ENCODE peak calls at places on chromosomes 4 and X, in four cellular contexts. O is K562, Y is HCT116, G is HepG2. U is an unnamed sample. For H3K36me3, the result is how much of the 10 kb centered on the place peaks cover.

GRCh38 chr4:114263233-114263632 is 283.8 kb upstream of the ARSJ start:
- DNase-seq in G (no peak), Y (no peak), O (no peak), U (no peak)

GRCh38 chrX:310621-311155 is 7.9 kb downstream of the GTPBP6 start:
- DNase-seq in O (no peak), G (no peak), Y (no peak), U (no peak)

GRCh38 chr4:110211770-110212061 is 13.3 kb upstream of the ELOVL6 start:
- DNase-seq in G (no peak), Y (no peak), O (no peak), U (no peak)

GRCh38 chr4:185201983-185202962 is 1.5 kb downstream of the CFAP97 start:
- DNase-seq in O (peak), G (peak), Y (no peak), U (no peak)

GRCh38 chrX:1545776-1546408 is 8.9 kb upstream of the P2RY8 start:
- DNase-seq in Y (no peak), O (no peak), G (no peak), U (no peak)

GRCh38 chr4:127124919-127125318 is 507.8 kb upstream of the INTU start:
- DNase-seq in G (peak), O (no peak), Y (no peak), U (peak)

GRCh38 chrX:4397471-4397870 is 684.0 kb upstream of the PRKX start:
- DNase-seq in G (no peak), O (no peak), Y (no peak), U (no peak)

GRCh38 chr4:62474802-62475201 is 1274.7 kb downstream of the ADGRL3 start:
- DNase-seq in O (no peak), Y (no peak), G (no peak), U (no peak)

GRCh38 chrX:20066968-20067708 is 49.6 kb downstream of the MAP7D2 start:
- DNase-seq in Y (peak), O (peak), G (peak), U (no peak)

GRCh38 chrX:154051210-154051810 is 31.6 kb upstream of the IRAK1 start:
- DNase-seq in G (peak), Y (peak), O (peak), U (peak)

GRCh38 chrX:12791253-12792228 is at the start of gene PRPS2:
- DNase-seq in G (peak), Y (no peak), O (peak), U (peak)

GRCh38 chrX:154383359-154384283 is 4.5 kb downstream of the EMD start:
- DNase-seq in G (no peak), Y (no peak), O (no peak), U (no peak)

GRCh38 chrX:30593435-30594200 is 16.1 kb upstream of the TASL start:
- DNase-seq in G (peak), Y (peak), O (no peak), U (no peak)

GRCh38 chr4:54268151-54268550 is 39.1 kb downstream of the PDGFRA start:
- DNase-seq in Y (no peak), G (no peak), O (no peak), U (no peak)

GRCh38 chrX:47936224-47936939 is 67.4 kb downstream of the ZNF182 start:
- DNase-seq in Y (no peak), G (no peak), O (peak), U (no peak)

GRCh38 chr4:147596976-147597375 is 20.2 kb upstream of the TMEM184C start:
- DNase-seq in Y (no peak), O (no peak), G (no peak), U (no peak)

GRCh38 chr4:76377922-76378321 is 43.0 kb downstream of the CCDC158 start:
- DNase-seq in Y (peak), G (peak), O (peak), U (no peak)

GRCh38 chrX:44062842-44063241 is 89.7 kb upstream of the NDP start:
- DNase-seq in G (no peak), O (no peak), Y (no peak), U (no peak)

GRCh38 chr4:86664959-86665358 is 70.8 kb downstream of the PTPN13 start:
- DNase-seq in G (no peak), O (no peak), Y (no peak), U (no peak)

GRCh38 chrX:45696762-45697161 is 496.1 kb upstream of the DIPK2B start:
- DNase-seq in O (no peak), Y (no peak), G (no peak), U (no peak)

GRCh38 chr4:180635276-180635675 is 1607.9 kb upstream of the TENM3 start:
- DNase-seq in G (no peak), O (no peak), Y (no peak), U (no peak)

GRCh38 chr4:121236353-121237068 is 72.4 kb upstream of the TNIP3 start:
- DNase-seq in Y (no peak), O (no peak), G (no peak), U (no peak)

GRCh38 chr4:171714791-171715454 is 98.3 kb upstream of the GALNTL6 start:
- DNase-seq in Y (no peak), G (no peak), O (no peak), U (no peak)

GRCh38 chr4:4866124-4866832 is 6.8 kb downstream of the MSX1 start:
- DNase-seq in G (no peak), Y (no peak), O (no peak), U (no peak)

GRCh38 chrX:150982235-150982785 is 825 bp upstream of the HMGB3 start:
- DNase-seq in G (no peak), Y (no peak), O (no peak), U (no peak)

GRCh38 chr4:53895137-53895536 is 169.3 kb downstream of the CHIC2 start:
- DNase-seq in O (no peak), Y (no peak), G (no peak), U (no peak)

GRCh38 chrX:151517421-151517820 is 46.1 kb upstream of the PASD1 start:
- DNase-seq in G (no peak), Y (no peak), O (no peak), U (no peak)

GRCh38 chrX:72042860-72043248 is 88.9 kb downstream of the RTL5 start:
- DNase-seq in G (no peak), Y (no peak), O (no peak), U (no peak)

GRCh38 chrX:135168533-135168932 is 2.7 kb downstream of the CT55 start:
- DNase-seq in G (no peak), Y (no peak), O (no peak), U (no peak)

GRCh38 chr4:8291036-8291682 is 21.6 kb downstream of the HTRA3 start:
- DNase-seq in G (no peak), Y (no peak), O (no peak), U (no peak)

GRCh38 chrX:7147431-7147977 is at the start of gene STS:
- DNase-seq in G (no peak), O (no peak), Y (no peak), U (no peak)

GRCh38 chrX:119391279-119391678 is 7.9 kb upstream of the SLC25A43 start:
- DNase-seq in G (peak), Y (peak), O (peak), U (no peak)

GRCh38 chr4:180449395-180449956 is 1793.7 kb upstream of the TENM3 start:
- DNase-seq in G (peak), O (no peak), Y (peak), U (peak)

GRCh38 chrX:67612231-67612630 is 68.4 kb downstream of the AR start:
- DNase-seq in Y (no peak), O (no peak), G (no peak), U (no peak)

GRCh38 chr4:38902695-38903094 is 35.1 kb downstream of the FAM114A1 start:
- DNase-seq in G (peak), O (peak), Y (no peak), U (no peak)

GRCh38 chrX:108735680-108736508 is 469 bp downstream of the IRS4 start:
- DNase-seq in Y (no peak), G (no peak), O (no peak), U (no peak)
- TF ChIP-seq ZNF274 in Y (no peak), G (no peak), O (no peak), U (no peak)

DNA sequence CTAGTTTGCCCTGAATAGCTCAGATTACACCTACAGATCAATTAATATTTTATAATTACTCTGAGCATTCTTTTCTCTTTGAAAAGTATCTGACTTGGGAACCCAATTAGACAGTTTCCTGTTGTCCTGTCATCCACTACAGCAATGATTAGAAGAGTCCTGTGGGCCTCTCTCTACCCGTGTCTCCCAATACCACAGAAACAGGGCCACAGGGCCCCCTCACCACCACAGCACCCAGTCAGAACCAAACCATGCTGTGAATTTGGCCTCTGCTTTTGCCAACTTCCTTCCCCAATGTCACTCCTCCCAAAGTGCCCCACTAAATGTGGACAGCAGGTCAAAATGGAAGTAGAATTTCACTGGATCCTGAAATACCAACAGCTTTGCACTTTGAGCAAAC is 10.3 kb downstream of the USP46 start:
- DNase-seq in G (no peak), O (no peak), Y (no peak), U (no peak)
- H3K36me3 ChIP-seq in G (under half), O (under half), Y (under half), U (under half)

DNA sequence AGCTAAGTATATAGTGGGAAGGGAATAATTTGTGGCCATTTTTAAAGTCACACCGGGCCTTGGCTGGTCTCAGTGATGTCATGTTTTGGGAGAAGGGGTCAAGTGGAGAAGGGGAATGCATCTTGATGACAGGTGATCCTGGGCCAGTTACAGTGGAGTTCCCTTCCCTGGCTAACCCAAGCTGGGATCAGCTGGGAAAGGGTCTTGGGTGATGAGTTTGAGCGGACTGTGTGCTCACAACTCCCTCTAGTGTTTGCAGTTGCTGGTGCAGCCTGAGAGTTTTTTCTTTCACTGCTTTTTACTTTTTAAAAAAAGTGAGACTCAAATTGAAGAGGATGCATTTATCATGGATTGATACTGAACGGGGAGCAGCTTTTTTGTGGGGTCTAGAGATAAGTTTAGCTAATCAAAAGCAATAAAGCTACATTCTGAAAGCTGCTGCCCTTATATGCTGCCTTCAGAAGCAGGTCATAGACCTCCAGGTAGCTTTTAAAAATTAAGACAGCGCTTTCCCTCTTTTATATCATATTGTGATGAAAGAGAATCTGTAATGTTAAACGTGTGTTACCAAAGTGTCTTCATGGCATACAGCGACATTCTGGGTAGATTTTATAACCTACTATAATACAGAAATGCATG is 164.7 kb downstream of the DCLK2 start:
- DNase-seq in O (peak), G (no peak), Y (peak), U (peak)
- TF ChIP-seq ZNF274 in O (no peak), G (no peak), Y (no peak), U (no peak)

GRCh38 chr4:3318561-3319021 is 25.8 kb downstream of the RGS12 start:
- DNase-seq in Y (no peak), O (peak), G (no peak), U (no peak)
- H3K36me3 ChIP-seq in Y (under half), O (under half), G (under half), U (half or more)

GRCh38 chr4:48945981-48946380 is 39.4 kb upstream of the OCIAD2 start:
- DNase-seq in G (no peak), O (no peak), Y (no peak), U (no peak)

GRCh38 chr4:48944252-48944651 is 37.7 kb upstream of the OCIAD2 start:
- DNase-seq in O (no peak), Y (peak), G (no peak), U (no peak)

GRCh38 chr4:48943387-48943786 is 36.8 kb upstream of the OCIAD2 start:
- DNase-seq in G (peak), O (peak), Y (peak), U (no peak)

GRCh38 chr4:48947731-48948130 is 38.3 kb upstream of the CWH43 start:
- DNase-seq in G (no peak), O (peak), Y (no peak), U (no peak)

DNA sequence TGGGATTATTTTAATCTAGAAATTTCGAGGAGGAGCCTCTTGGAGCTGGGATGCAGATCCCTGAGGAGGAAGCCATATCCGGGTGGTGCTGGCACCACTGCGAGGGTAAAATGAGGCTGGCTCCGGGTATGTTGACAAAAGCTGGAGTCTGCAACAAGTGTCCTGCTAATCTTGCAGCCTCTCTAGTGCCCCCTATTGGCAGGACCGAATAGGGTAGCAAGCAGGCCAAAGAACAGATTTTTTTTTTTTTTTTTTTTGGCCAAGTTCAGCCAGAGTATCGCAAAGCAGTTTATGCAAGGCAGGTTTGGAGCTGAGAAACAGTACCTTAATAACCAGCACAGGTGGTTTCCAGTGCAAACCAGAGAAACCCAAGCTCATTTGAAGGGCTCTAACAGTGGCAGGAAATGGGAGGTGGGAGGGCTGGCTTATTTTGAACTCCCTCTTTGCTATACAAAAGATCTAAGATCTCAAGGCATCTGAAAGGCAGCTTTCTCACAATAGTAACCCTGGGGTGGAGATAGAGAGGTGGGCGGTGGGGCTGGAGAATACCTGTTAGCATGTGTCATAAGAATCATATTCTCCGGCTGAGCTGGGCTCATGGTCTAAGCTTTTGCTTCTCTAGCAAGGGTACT is 38.2 kb upstream of the OCIAD2 start:
- DNase-seq in G (peak), O (peak), Y (no peak), U (no peak)
- TF ChIP-seq ZNF274 in G (no peak), O (no peak), Y (no peak), U (no peak)

GRCh38 chr4:2905544-2905943 is 57.7 kb downstream of the NOP14 start:
- DNase-seq in G (no peak), O (no peak), Y (no peak), U (no peak)

GRCh38 chr4:2907706-2908293 is 55.4 kb downstream of the NOP14 start:
- DNase-seq in G (peak), O (no peak), Y (no peak), U (no peak)

GRCh38 chr4:2906218-2906617 is 57.0 kb downstream of the NOP14 start:
- DNase-seq in Y (no peak), G (no peak), O (no peak), U (no peak)

GRCh38 chr4:2908686-2909085 is 54.5 kb downstream of the NOP14 start:
- DNase-seq in Y (no peak), O (no peak), G (no peak), U (no peak)

GRCh38 chr4:2907226-2907625 is 56.0 kb downstream of the NOP14 start:
- DNase-seq in O (no peak), Y (no peak), G (no peak), U (no peak)
- H3K36me3 ChIP-seq in O (half or more), Y (under half), G (half or more), U (half or more)

DNA sequence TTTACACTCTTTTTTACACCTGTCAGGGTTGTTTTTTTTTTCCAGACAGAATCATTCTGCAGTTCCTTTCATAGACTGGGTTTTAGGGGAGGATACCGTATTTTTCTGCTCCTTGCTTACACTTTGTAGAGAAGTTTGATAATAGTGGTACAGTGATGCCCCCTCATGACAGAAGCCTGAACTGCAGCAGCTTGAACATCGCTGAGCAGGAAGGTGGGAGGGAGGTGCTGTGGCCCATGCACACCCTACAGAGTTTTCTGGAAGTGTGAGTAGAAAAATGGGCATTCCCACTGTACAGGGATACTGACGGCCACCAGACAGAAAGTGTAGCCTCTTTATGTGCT is 54.5 kb downstream of the RAB40A start:
- DNase-seq in Y (peak), O (peak), G (peak), U (peak)
- TF ChIP-seq ZNF274 in Y (no peak), O (no peak), G (no peak), U (no peak)

DNA sequence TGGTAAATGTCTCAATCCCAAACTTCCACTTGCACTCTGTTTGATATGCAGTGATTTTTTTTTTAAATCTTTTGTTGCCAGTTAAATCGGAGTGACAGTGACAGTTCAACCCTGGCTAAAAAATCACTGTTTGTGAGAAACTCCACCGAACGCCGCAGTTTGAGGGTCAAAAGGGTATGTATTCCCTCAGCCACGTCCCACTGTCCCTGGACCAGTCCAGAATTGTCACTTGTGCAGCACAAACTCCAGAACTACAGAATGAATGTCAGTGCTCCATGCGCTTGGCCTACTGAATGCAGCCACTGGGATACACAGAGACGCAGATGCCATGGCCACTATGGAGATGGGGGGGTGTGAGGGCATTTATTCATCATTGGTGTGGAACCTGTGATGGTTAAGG is 34.2 kb downstream of the CLDN22 start:
- DNase-seq in G (no peak), Y (no peak), O (no peak), U (no peak)
- H3K36me3 ChIP-seq in G (half or more), Y (under half), O (half or more), U (half or more)

GRCh38 chr4:105979506-105979905 is 84.2 kb downstream of the NPNT start:
- DNase-seq in G (no peak), Y (no peak), O (no peak), U (peak)
- TF ChIP-seq ZNF274 in G (no peak), Y (no peak), O (no peak), U (no peak)

GRCh38 chr4:122259849-122260248 is 107.7 kb downstream of the BLTP1 start:
- DNase-seq in G (no peak), O (no peak), Y (no peak), U (no peak)
- H3K36me3 ChIP-seq in G (under half), O (under half), Y (under half), U (under half)